ENCODE peak calls at places on chromosome 15, in ten cellular contexts. S, F, K, N, Q, U, B, P, T and Y are unnamed samples.

GRCh38 chr15:71651750-71652186 is 158.6 kb upstream of the NR2E3 start:
- DNase-seq in S (peak; percentile 17), F (peak; percentile 91), K (peak; percentile 54), N (peak; percentile 39), Q (no peak), U (no peak), B (no peak), P (peak; percentile 76), T (peak; percentile 37), Y (peak; percentile 43)

GRCh38 chr15:99414755-99415731 is 150.7 kb upstream of the MEF2A start:
- DNase-seq in S (no peak), F (no peak), K (no peak), N (no peak), Q (no peak), U (no peak), B (no peak), P (peak; percentile 44), T (peak; percentile 10), Y (no peak)

GRCh38 chr15:45376300-45376928 is 1.9 kb downstream of the GATM start:
- DNase-seq in S (no peak), F (no peak), K (no peak), N (no peak), Q (no peak), U (no peak), B (no peak), P (no peak), T (no peak), Y (no peak)

GRCh38 chr15:100189849-100190248 is 151.9 kb downstream of the ADAMTS17 start:
- DNase-seq in S (no peak), F (no peak), K (no peak), N (no peak), Q (no peak), U (no peak), B (no peak), P (peak; percentile 28), T (no peak), Y (no peak)

GRCh38 chr15:74460903-74461846 is at the start of gene UBL7:
- DNase-seq in S (peak; percentile 97), F (peak; percentile 95), K (peak; percentile 99), N (peak; percentile 88), Q (peak; percentile 95), U (peak; percentile 90), B (peak; percentile 98), P (peak; percentile 90), T (peak; percentile 99), Y (peak; percentile 99)

GRCh38 chr15:83016906-83017305 is 5.5 kb upstream of the C15orf40 start:
- DNase-seq in S (no peak), F (no peak), K (no peak), N (no peak), Q (no peak), U (no peak), B (no peak), P (no peak), T (no peak), Y (no peak)

GRCh38 chr15:50830477-50831354 is 65.2 kb upstream of the SPPL2A start:
- DNase-seq in S (no peak), F (no peak), K (no peak), N (no peak), Q (no peak), U (no peak), B (no peak), P (no peak), T (no peak), Y (no peak)

GRCh38 chr15:85073556-85074194 is 92.0 kb downstream of the PDE8A start:
- DNase-seq in S (peak; percentile 22), F (no peak), K (no peak), N (no peak), Q (no peak), U (no peak), B (no peak), P (peak; percentile 73), T (no peak), Y (no peak)

GRCh38 chr15:75362642-75363249 is 5.7 kb downstream of the MAN2C1 start:
- DNase-seq in S (no peak), F (no peak), K (no peak), N (no peak), Q (no peak), U (no peak), B (no peak), P (no peak), T (no peak), Y (no peak)

GRCh38 chr15:68561146-68561545 is 17.6 kb upstream of the CORO2B start:
- DNase-seq in S (no peak), F (no peak), K (no peak), N (no peak), Q (no peak), U (no peak), B (no peak), P (no peak), T (no peak), Y (no peak)

GRCh38 chr15:89806217-89806564 is 8.5 kb downstream of the ANPEP start:
- DNase-seq in S (no peak), F (no peak), K (no peak), N (no peak), Q (no peak), U (no peak), B (no peak), P (no peak), T (no peak), Y (no peak)

GRCh38 chr15:84022516-84022915 is 213.1 kb upstream of the GOLGA6L4 start:
- DNase-seq in S (no peak), F (no peak), K (no peak), N (no peak), Q (no peak), U (no peak), B (no peak), P (no peak), T (no peak), Y (no peak)

GRCh38 chr15:84023636-84024035 is 211.9 kb upstream of the GOLGA6L4 start:
- DNase-seq in S (peak; percentile 18), F (peak; percentile 63), K (peak; percentile 17), N (peak; percentile 28), Q (no peak), U (no peak), B (no peak), P (peak; percentile 37), T (peak; percentile 26), Y (peak; percentile 7)
- H3K4me3 ChIP-seq in S (no peak overlapping the region), F (no peak overlapping the region), K (no peak overlapping the region), N (no peak overlapping the region), Q (no peak overlapping the region), U (no peak overlapping the region), B (no peak overlapping the region), P (no peak overlapping the region), T (no peak overlapping the region), Y (no peak overlapping the region)

GRCh38 chr15:80861776-80862175 is 82.6 kb downstream of the CEMIP start:
- DNase-seq in S (no peak), F (peak; percentile 25), K (no peak), N (no peak), Q (peak; percentile 40), U (no peak), B (no peak), P (peak; percentile 35), T (no peak), Y (peak; percentile 79)
- H3K27me3 ChIP-seq in S (no peaks in the 10 kb centered on the region), F (no peaks in the 10 kb centered on the region), K (no peaks in the 10 kb centered on the region), N (no peaks in the 10 kb centered on the region), Q (no peaks in the 10 kb centered on the region), U (no peaks in the 10 kb centered on the region), B (no peaks in the 10 kb centered on the region), P (peaks cover 1% of the 10 kb centered on the region), T (no peaks in the 10 kb centered on the region), Y (peaks cover 6% of the 10 kb centered on the region)

GRCh38 chr15:64772488-64772887 is 2.9 kb downstream of the RBPMS2 start:
- DNase-seq in S (no peak), F (no peak), K (no peak), N (no peak), Q (no peak), U (no peak), B (no peak), P (no peak), T (no peak), Y (no peak)

GRCh38 chr15:64774556-64775523 is 549 bp downstream of the RBPMS2 start:
- DNase-seq in S (no peak), F (no peak), K (peak; percentile 69), N (no peak), Q (peak; percentile 40), U (no peak), B (peak; percentile 33), P (no peak), T (no peak), Y (peak; percentile 50)

GRCh38 chr15:64773606-64774555 is 1.5 kb downstream of the RBPMS2 start:
- DNase-seq in S (no peak), F (no peak), K (peak; percentile 49), N (no peak), Q (no peak), U (no peak), B (no peak), P (no peak), T (no peak), Y (no peak)

GRCh38 chr15:64770626-64771025 is 4.8 kb downstream of the RBPMS2 start:
- DNase-seq in S (no peak), F (no peak), K (no peak), N (no peak), Q (no peak), U (no peak), B (no peak), P (no peak), T (no peak), Y (no peak)

DNA sequence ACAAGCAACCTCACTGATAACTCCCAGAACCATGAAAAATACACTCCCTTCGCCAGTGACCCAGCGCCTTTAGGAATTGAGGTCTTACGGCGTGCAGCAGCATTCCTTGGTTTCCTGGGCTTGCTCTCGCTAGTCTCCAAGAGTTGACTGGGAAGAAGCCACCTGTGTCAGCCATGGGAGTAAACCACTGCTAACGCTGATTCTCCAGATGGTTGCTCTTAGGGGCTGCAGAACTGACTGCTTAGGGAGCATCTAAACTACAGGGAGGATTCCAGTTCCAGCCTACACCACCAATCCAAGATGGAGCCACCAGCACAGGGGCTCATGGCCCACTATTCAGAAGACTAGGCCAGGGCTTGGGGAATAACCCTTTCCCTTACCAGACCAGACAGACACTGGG is 2.4 kb downstream of the RBPMS2 start:
- DNase-seq in S (no peak), F (no peak), K (no peak), N (no peak), Q (no peak), U (no peak), B (no peak), P (no peak), T (no peak), Y (no peak)
- H3K4me3 ChIP-seq in S (no peak overlapping the region), F (no peak overlapping the region), K (peak overlapping the region; percentile 99), N (no peak overlapping the region), Q (no peak overlapping the region), U (no peak overlapping the region), B (no peak overlapping the region), P (no peak overlapping the region), T (no peak overlapping the region), Y (no peak overlapping the region)

DNA sequence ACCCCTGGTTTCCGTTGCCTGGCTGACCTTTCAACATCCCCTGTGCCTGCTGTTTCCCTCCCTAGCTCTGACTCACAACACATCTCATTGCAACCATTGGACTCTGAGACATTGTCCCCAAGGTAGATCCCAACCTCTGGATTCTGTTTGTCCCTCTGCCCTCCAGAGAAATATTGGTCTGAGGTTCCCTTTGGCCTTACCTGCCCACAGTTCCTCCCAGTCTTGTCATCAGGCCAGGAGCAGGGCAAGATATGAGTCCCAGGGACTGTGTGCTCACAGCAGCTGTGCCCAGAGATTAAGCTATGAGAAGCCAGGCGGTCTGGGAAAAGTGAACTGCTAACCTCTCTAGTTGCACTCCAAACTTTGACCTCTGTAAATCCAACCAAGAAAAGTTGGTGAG is 168.2 kb upstream of the NR2F2 start:
- DNase-seq in S (no peak), F (no peak), K (no peak), N (no peak), Q (no peak), U (no peak), B (no peak), P (no peak), T (no peak), Y (no peak)
- H3K27me3 ChIP-seq in S (no peaks in the 10 kb centered on the region), F (no peaks in the 10 kb centered on the region), K (no peaks in the 10 kb centered on the region), N (no peaks in the 10 kb centered on the region), Q (no peaks in the 10 kb centered on the region), U (no peaks in the 10 kb centered on the region), B (peaks cover 5% of the 10 kb centered on the region), P (no peaks in the 10 kb centered on the region), T (no peaks in the 10 kb centered on the region), Y (no peaks in the 10 kb centered on the region)